ENCODE peak calls at places on chromosomes 7 and 10, in eight cellular contexts. One of them, this sample, is unnamed.

GRCh38 chr7:36506820-36507219 is 117.2 kb downstream of the ANLN start:
- DNase-seq in RWPE1: peak
- DNase-seq in activated T-helper 1 cell treated with Interleukin-2 at 50 U/mL for 16 hours: no peak
- DNase-seq in activated CD4-positive, alpha-beta T cell treated with anti-CD3 and anti-CD28 coated beads for 24 hours: no peak
- DNase-seq in WTC11: no peak
- DNase-seq in fibroblast of gingiva: no peak
- DNase-seq in Ammon's horn: no peak
- DNase-seq in HT1080: peak
- DNase-seq in this sample: no peak

GRCh38 chr7:98214811-98215321 is 3.6 kb downstream of the BHLHA15 start:
- DNase-seq in activated CD4-positive, alpha-beta T cell treated with anti-CD3 and anti-CD28 coated beads for 24 hours: no peak
- DNase-seq in activated T-helper 1 cell treated with Interleukin-2 at 50 U/mL for 16 hours: no peak
- DNase-seq in WTC11: no peak
- DNase-seq in HT1080: no peak
- DNase-seq in RWPE1: no peak
- DNase-seq in Ammon's horn: no peak
- DNase-seq in fibroblast of gingiva: no peak
- DNase-seq in this sample: peak

GRCh38 chr10:33193867-33194521 is 140.5 kb downstream of the NRP1 start:
- DNase-seq in activated CD4-positive, alpha-beta T cell treated with anti-CD3 and anti-CD28 coated beads for 24 hours: no peak
- DNase-seq in fibroblast of gingiva: peak
- DNase-seq in Ammon's horn: no peak
- DNase-seq in HT1080: no peak
- DNase-seq in WTC11: no peak
- DNase-seq in activated T-helper 1 cell treated with Interleukin-2 at 50 U/mL for 16 hours: no peak
- DNase-seq in RWPE1: peak
- DNase-seq in this sample: no peak

GRCh38 chr7:113015038-113015645 is 71.5 kb downstream of the GPR85 start:
- DNase-seq in HT1080: peak
- DNase-seq in activated CD4-positive, alpha-beta T cell treated with anti-CD3 and anti-CD28 coated beads for 24 hours: no peak
- DNase-seq in WTC11: no peak
- DNase-seq in RWPE1: peak
- DNase-seq in activated T-helper 1 cell treated with Interleukin-2 at 50 U/mL for 16 hours: no peak
- DNase-seq in fibroblast of gingiva: peak
- DNase-seq in Ammon's horn: peak
- DNase-seq in this sample: no peak

GRCh38 chr10:59905066-59905734 is 1.2 kb downstream of the CCDC6 start:
- DNase-seq in activated T-helper 1 cell treated with Interleukin-2 at 50 U/mL for 16 hours: no peak
- DNase-seq in WTC11: peak
- DNase-seq in Ammon's horn: peak
- DNase-seq in RWPE1: no peak
- DNase-seq in activated CD4-positive, alpha-beta T cell treated with anti-CD3 and anti-CD28 coated beads for 24 hours: peak
- DNase-seq in fibroblast of gingiva: no peak
- DNase-seq in HT1080: peak
- DNase-seq in this sample: peak

GRCh38 chr10:89602919-89603318 is 42.1 kb downstream of the PANK1 start:
- DNase-seq in RWPE1: no peak
- DNase-seq in fibroblast of gingiva: no peak
- DNase-seq in WTC11: no peak
- DNase-seq in activated T-helper 1 cell treated with Interleukin-2 at 50 U/mL for 16 hours: no peak
- DNase-seq in HT1080: no peak
- DNase-seq in activated CD4-positive, alpha-beta T cell treated with anti-CD3 and anti-CD28 coated beads for 24 hours: no peak
- DNase-seq in Ammon's horn: no peak
- DNase-seq in this sample: no peak

GRCh38 chr10:4763960-4764428 is 62.0 kb upstream of the AKR1E2 start:
- DNase-seq in WTC11: no peak
- DNase-seq in Ammon's horn: no peak
- DNase-seq in activated CD4-positive, alpha-beta T cell treated with anti-CD3 and anti-CD28 coated beads for 24 hours: no peak
- DNase-seq in activated T-helper 1 cell treated with Interleukin-2 at 50 U/mL for 16 hours: no peak
- DNase-seq in HT1080: peak
- DNase-seq in fibroblast of gingiva: peak
- DNase-seq in RWPE1: no peak
- DNase-seq in this sample: no peak

GRCh38 chr10:45557275-45557905 is 115.2 kb downstream of the ZFAND4 start:
- DNase-seq in WTC11: no peak
- DNase-seq in Ammon's horn: peak
- DNase-seq in activated T-helper 1 cell treated with Interleukin-2 at 50 U/mL for 16 hours: no peak
- DNase-seq in fibroblast of gingiva: no peak
- DNase-seq in activated CD4-positive, alpha-beta T cell treated with anti-CD3 and anti-CD28 coated beads for 24 hours: no peak
- DNase-seq in RWPE1: no peak
- DNase-seq in HT1080: peak
- DNase-seq in this sample: no peak

GRCh38 chr10:105769248-105770184 is 1128.4 kb downstream of the SORCS3 start:
- DNase-seq in WTC11: no peak
- DNase-seq in activated T-helper 1 cell treated with Interleukin-2 at 50 U/mL for 16 hours: no peak
- DNase-seq in activated CD4-positive, alpha-beta T cell treated with anti-CD3 and anti-CD28 coated beads for 24 hours: no peak
- DNase-seq in RWPE1: peak
- DNase-seq in HT1080: peak
- DNase-seq in Ammon's horn: no peak
- DNase-seq in fibroblast of gingiva: no peak
- DNase-seq in this sample: no peak

GRCh38 chr7:148856035-148856881 is 27.8 kb downstream of the EZH2 start:
- DNase-seq in fibroblast of gingiva: peak
- DNase-seq in WTC11: peak
- DNase-seq in HT1080: peak
- DNase-seq in activated CD4-positive, alpha-beta T cell treated with anti-CD3 and anti-CD28 coated beads for 24 hours: peak
- DNase-seq in Ammon's horn: peak
- DNase-seq in RWPE1: peak
- DNase-seq in activated T-helper 1 cell treated with Interleukin-2 at 50 U/mL for 16 hours: peak
- DNase-seq in this sample: no peak

GRCh38 chr10:51363415-51363814 is 289.1 kb downstream of the PRKG1 start:
- DNase-seq in Ammon's horn: no peak
- DNase-seq in activated CD4-positive, alpha-beta T cell treated with anti-CD3 and anti-CD28 coated beads for 24 hours: no peak
- DNase-seq in RWPE1: no peak
- DNase-seq in WTC11: no peak
- DNase-seq in HT1080: no peak
- DNase-seq in fibroblast of gingiva: no peak
- DNase-seq in activated T-helper 1 cell treated with Interleukin-2 at 50 U/mL for 16 hours: no peak
- DNase-seq in this sample: no peak